ENCODE peak calls at places on chromosome 22, in four cellular contexts. N is fibroblast of pulmonary artery, M is endodermal cell, Y is WTC11. G is an unnamed sample.

GRCh38 chr22:42296381-42296853 is 26.0 kb upstream of the TCF20 start:
- DNase-seq in N (no peak), M (peak), Y (peak), G (no peak)

GRCh38 chr22:19772673-19773469 is 12.3 kb downstream of the TBX1 start:
- DNase-seq in N (no peak), M (no peak), Y (peak), G (no peak)

GRCh38 chr22:36069368-36069767 is 40.7 kb upstream of the RBFOX2 start:
- DNase-seq in N (no peak), M (no peak), Y (no peak), G (no peak)

GRCh38 chr22:38262051-38262795 is 10.6 kb downstream of the TMEM184B start:
- DNase-seq in N (no peak), M (peak), Y (peak), G (no peak)

GRCh38 chr22:38792833-38793232 is 1.1 kb downstream of the DNAL4 start:
- DNase-seq in N (no peak), M (no peak), Y (no peak), G (no peak)

GRCh38 chr22:23893957-23894709 is at the start of gene MIF:
- DNase-seq in N (peak), M (peak), Y (peak), G (peak)

GRCh38 chr22:19621372-19622060 is 92.8 kb upstream of the SEPTIN5 start:
- DNase-seq in N (no peak), M (peak), Y (no peak), G (no peak)

GRCh38 chr22:50628543-50629134 is 687 bp upstream of the ARSA start:
- DNase-seq in N (no peak), M (peak), Y (no peak), G (no peak)

G was measured in ureter.